ENCODE peak calls at places on chromosomes 16 and 17, in six cellular contexts. K, D, A, B, W and G are unnamed samples.

GRCh38 chr16:87169509-87169985 is 147.6 kb downstream of the C16orf95 start:
- DNase-seq in W (peak; percentile 18), D (no peak), K (no peak), A (no peak), B (no peak), G (no peak)

GRCh38 chr17:82791532-82791931 is 39.7 kb downstream of the TBCD start:
- DNase-seq in K (peak; percentile 72), W (peak; percentile 77), A (no peak), D (no peak), B (peak; percentile 23), G (no peak)

GRCh38 chr16:2769675-2770056 is 7.4 kb downstream of the ELOB start:
- DNase-seq in D (no peak), W (no peak), B (peak; percentile 74), A (no peak), K (peak; percentile 65), G (peak; percentile 34)

GRCh38 chr16:28003923-28004322 is 59.6 kb downstream of the GSG1L start:
- DNase-seq in A (no peak), B (no peak), D (no peak), W (no peak), K (no peak), G (no peak)

GRCh38 chr17:37848690-37849616 is 75.3 kb upstream of the TBC1D3K start:
- DNase-seq in D (no peak), A (no peak), B (peak; percentile 93), K (peak; percentile 39), W (peak; percentile 21), G (peak; percentile 73)

GRCh38 chr16:85296859-85297698 is 184.8 kb upstream of the CIBAR2 start:
- DNase-seq in D (peak; percentile 70), W (no peak), A (peak; percentile 35), B (no peak), K (peak; percentile 36), G (peak; percentile 86)

GRCh38 chr16:2771496-2772402 is 5.3 kb downstream of the ELOB start:
- DNase-seq in K (no peak), D (no peak), A (no peak), B (no peak), W (no peak), G (no peak)

GRCh38 chr17:21125862-21126261 is 902 bp upstream of the DHRS7B start:
- DNase-seq in A (peak; percentile 46), K (no peak), D (no peak), B (no peak), W (no peak), G (no peak)

GRCh38 chr16:50858877-50859627 is 117.2 kb downstream of the CYLD start:
- DNase-seq in D (no peak), A (no peak), K (no peak), W (no peak), B (no peak), G (no peak)

GRCh38 chr17:49469831-49470568 is 25.1 kb upstream of the NGFR start:
- DNase-seq in K (no peak), D (no peak), W (no peak), B (no peak), A (no peak), G (no peak)

GRCh38 chr17:48904428-48904827 is 3.8 kb upstream of the UBE2Z start:
- DNase-seq in W (no peak), K (no peak), A (no peak), D (no peak), B (no peak), G (no peak)

GRCh38 chr16:4407543-4408322 is 8.7 kb downstream of the CORO7 start:
- DNase-seq in W (peak; percentile 43), B (no peak), A (no peak), K (peak; percentile 32), D (no peak), G (no peak)

GRCh38 chr17:29717817-29718216 is 95.1 kb upstream of the CORO6 start:
- DNase-seq in W (no peak), D (no peak), A (no peak), K (no peak), B (no peak), G (no peak)

GRCh38 chr16:9286930-9287329 is 195.5 kb downstream of the HAPSTR1 start:
- DNase-seq in A (no peak), K (no peak), B (no peak), D (no peak), W (no peak), G (no peak)

GRCh38 chr17:47941998-47942490 is 673 bp downstream of the PNPO start:
- DNase-seq in K (no peak), W (no peak), A (no peak), D (no peak), B (no peak), G (no peak)

GRCh38 chr17:64183815-64184397 is 54.0 kb upstream of the ERN1 start:
- DNase-seq in K (no peak), B (peak; percentile 41), W (no peak), D (no peak), A (no peak), G (no peak)

GRCh38 chr17:36641877-36642845 is 40.8 kb downstream of the MRM1 start:
- DNase-seq in K (no peak), A (no peak), W (no peak), D (no peak), B (no peak), G (no peak)

GRCh38 chr16:30357085-30357714 is 2.1 kb upstream of the CD2BP2 start:
- DNase-seq in K (no peak), A (no peak), B (no peak), D (no peak), W (no peak), G (no peak)

GRCh38 chr17:57803026-57803425 is 46.8 kb downstream of the MRPS23 start:
- DNase-seq in A (no peak), W (no peak), B (no peak), D (no peak), K (no peak), G (no peak)

GRCh38 chr17:57607553-57608120 is 137.5 kb downstream of the CCDC182 start:
- DNase-seq in D (no peak), A (no peak), B (peak; percentile 88), K (no peak), W (no peak), G (no peak)

GRCh38 chr16:75064403-75065148 is 52.0 kb downstream of the LDHD start:
- DNase-seq in D (no peak), W (no peak), B (no peak), A (no peak), K (no peak), G (peak; percentile 66)

GRCh38 chr17:12623220-12623848 is 42.4 kb upstream of the MYOCD start:
- DNase-seq in D (no peak), W (no peak), B (no peak), K (no peak), A (no peak), G (no peak)

GRCh38 chr16:17395849-17396480 is 74.8 kb downstream of the XYLT1 start:
- DNase-seq in A (no peak), W (no peak), B (no peak), K (peak; percentile 50), D (peak; percentile 55), G (peak; percentile 75)

GRCh38 chr17:40286473-40286872 is 1.2 kb upstream of the CDC6 start:
- DNase-seq in W (no peak), D (no peak), A (no peak), B (no peak), K (no peak), G (no peak)

GRCh38 chr17:40283662-40284061 is 4.0 kb upstream of the CDC6 start:
- DNase-seq in B (peak; percentile 97), A (no peak), D (no peak), W (peak; percentile 75), K (peak; percentile 72), G (peak; percentile 84)

GRCh38 chr17:40287159-40287493 is 553 bp upstream of the CDC6 start:
- DNase-seq in W (no peak), K (no peak), A (no peak), B (no peak), D (no peak), G (no peak)

GRCh38 chr17:40281663-40282062 is 6.0 kb upstream of the CDC6 start:
- DNase-seq in K (no peak), W (no peak), D (no peak), B (no peak), A (no peak), G (peak; percentile 80)

DNA sequence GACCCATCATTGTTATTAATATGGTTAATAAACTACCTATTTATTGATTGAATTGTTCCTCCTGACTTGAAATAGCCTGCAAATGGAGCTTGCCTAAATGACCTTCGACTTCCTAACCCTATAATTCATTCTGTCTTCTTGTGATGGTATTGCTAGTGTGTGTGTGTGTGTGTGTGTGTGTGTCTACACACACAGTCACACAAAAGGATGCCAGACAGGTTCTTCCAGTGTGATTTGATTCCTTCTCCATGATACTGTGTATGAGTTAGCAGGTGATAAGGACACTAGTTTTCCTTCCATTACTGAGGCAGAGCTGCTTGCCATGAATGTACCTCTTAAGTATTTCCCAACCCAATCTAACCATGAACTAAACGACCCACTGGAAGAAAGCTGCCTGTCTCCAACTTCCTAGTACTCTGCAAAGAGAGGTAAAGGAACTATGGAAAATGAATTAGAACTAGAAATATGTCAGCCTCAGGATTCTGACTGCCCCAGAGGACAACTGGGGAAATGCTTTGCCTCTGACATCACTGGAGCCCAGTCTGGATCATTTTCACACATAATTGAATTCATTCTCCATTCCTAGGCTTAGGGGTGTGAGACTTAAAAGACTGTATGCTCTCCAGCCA is 3.5 kb upstream of the CDC6 start:
- DNase-seq in K (peak; percentile 76), W (no peak), D (no peak), B (peak; percentile 92), A (no peak), G (peak; percentile 100)
- TF ChIP-seq CTCF in K (peak; percentile 47), W (peak; percentile 47), D (no peak), B (peak; percentile 26), A (no peak), G (no peak)

DNA sequence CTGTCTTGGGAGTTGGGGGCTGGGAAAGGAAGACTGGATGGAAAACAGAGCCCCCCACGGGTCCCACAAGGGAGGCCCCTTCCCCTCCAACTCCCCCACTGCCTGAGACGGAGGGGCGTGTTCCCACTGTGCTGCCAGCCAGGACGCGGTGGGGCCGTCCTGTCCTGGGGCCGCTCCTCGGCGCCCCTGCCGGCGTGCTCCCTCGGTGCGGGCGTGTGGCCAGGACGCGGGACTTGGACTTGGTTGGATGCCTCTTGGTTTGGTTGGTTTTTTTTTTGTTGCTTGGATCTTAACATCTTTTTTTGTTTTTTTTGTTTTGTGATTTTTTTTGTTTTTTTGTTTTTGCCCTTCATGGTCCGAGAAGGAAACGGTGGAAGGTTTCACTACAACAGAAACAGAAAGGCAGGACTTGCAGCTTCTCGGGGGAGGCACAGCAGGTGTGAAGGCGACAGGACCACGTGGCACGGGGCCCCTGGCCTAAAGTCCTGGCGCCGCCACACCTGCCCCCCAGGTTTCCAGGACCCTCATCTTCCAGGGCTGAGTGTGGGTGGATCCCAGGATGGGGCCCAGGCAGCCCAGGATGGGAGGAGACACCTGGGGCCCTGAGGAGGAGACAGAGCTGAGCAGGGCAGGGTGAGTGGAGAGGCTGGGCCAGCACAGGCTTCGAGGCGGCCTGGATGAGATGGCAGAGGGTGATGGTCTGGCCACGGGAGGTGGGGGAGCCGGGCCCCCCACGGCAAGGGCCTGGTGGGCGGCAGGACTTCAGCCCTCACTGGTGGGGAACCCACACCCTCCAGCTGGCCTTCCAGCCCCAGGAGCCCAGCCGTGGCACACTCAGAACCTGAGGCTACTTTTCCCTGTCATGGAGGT is 16.1 kb downstream of the ENGASE start:
- DNase-seq in K (peak; percentile 24), D (no peak), W (no peak), A (no peak), B (no peak), G (no peak)
- TF ChIP-seq CTCF in K (peak; percentile 34), D (no peak), W (peak; percentile 48), A (no peak), B (peak; percentile 38), G (no peak)

GRCh38 chr16:81140930-81141780 is 45.0 kb upstream of the GCSH start:
- DNase-seq in B (no peak), A (no peak), D (no peak), K (no peak), W (no peak), G (peak; percentile 60)
- TF ChIP-seq CTCF in B (peak; percentile 21), A (no peak), D (no peak), K (peak; percentile 28), W (peak; percentile 26), G (peak; percentile 53)

GRCh38 chr17:55177159-55177913 is 87.4 kb upstream of the HLF start:
- DNase-seq in A (no peak), K (no peak), W (no peak), D (no peak), B (no peak), G (no peak)
- TF ChIP-seq CTCF in A (no peak), K (peak; percentile 8), W (no peak), D (no peak), B (peak; percentile 20), G (no peak)